ENCODE peak calls at places on chromosomes 1 and 21, in ten cellular contexts. K, D, P, E, W, S, I, H, V and B are unnamed samples.

GRCh38 chr21:42463861-42464515 is 32.0 kb downstream of the RSPH1 start:
- DNase-seq in K (peak; percentile 40), D (no peak), P (no peak), E (peak; percentile 25), W (peak; percentile 68), S (peak; percentile 45), I (peak; percentile 74), H (peak; percentile 76), V (peak; percentile 48), B (no peak)

GRCh38 chr1:229991104-229991513 is 75.9 kb upstream of the GALNT2 start:
- DNase-seq in K (no peak), D (no peak), P (no peak), E (no peak), W (no peak), S (no peak), I (no peak), H (no peak), V (no peak), B (no peak)

GRCh38 chr1:23573574-23574182 is 14.4 kb upstream of the ID3 start:
- DNase-seq in K (no peak), D (no peak), P (no peak), E (no peak), W (no peak), S (no peak), I (no peak), H (no peak), V (no peak), B (no peak)

GRCh38 chr1:95071539-95071938 is 1.2 kb downstream of the ALG14 start:
- DNase-seq in K (no peak), D (no peak), P (no peak), E (no peak), W (no peak), S (no peak), I (no peak), H (no peak), V (no peak), B (no peak)

GRCh38 chr1:6108937-6109636 is 63.4 kb downstream of the KCNAB2 start:
- DNase-seq in K (no peak), D (no peak), P (peak; percentile 11), E (peak; percentile 33), W (peak; percentile 40), S (peak; percentile 23), I (peak; percentile 10), H (peak; percentile 28), V (peak; percentile 38), B (no peak)

GRCh38 chr1:113146242-113147072 is 73.5 kb downstream of the LRIG2 start:
- DNase-seq in K (no peak), D (no peak), P (no peak), E (no peak), W (peak; percentile 11), S (no peak), I (no peak), H (peak; percentile 12), V (no peak), B (no peak)

GRCh38 chr1:245585252-245585959 is 430.6 kb downstream of the KIF26B start:
- DNase-seq in K (no peak), D (no peak), P (no peak), E (peak; percentile 90), W (peak; percentile 84), S (no peak), I (no peak), H (no peak), V (no peak), B (no peak)

GRCh38 chr1:244092293-244093264 is 41.5 kb downstream of the ZBTB18 start:
- DNase-seq in K (no peak), D (peak; percentile 37), P (peak; percentile 79), E (peak; percentile 76), W (peak; percentile 67), S (no peak), I (no peak), H (no peak), V (no peak), B (no peak)

GRCh38 chr1:29453502-29454240 is 217.3 kb downstream of the PTPRU start:
- DNase-seq in K (no peak), D (no peak), P (peak; percentile 2), E (peak; percentile 27), W (peak; percentile 53), S (no peak), I (no peak), H (no peak), V (no peak), B (no peak)

GRCh38 chr1:54278941-54279422 is 79.0 kb downstream of the MRPL37 start:
- DNase-seq in K (no peak), D (no peak), P (no peak), E (no peak), W (peak; percentile 75), S (no peak), I (no peak), H (no peak), V (no peak), B (no peak)

GRCh38 chr1:46523556-46524443 is 27.6 kb downstream of the KNCN start:
- DNase-seq in K (no peak), D (peak; percentile 37), P (no peak), E (no peak), W (no peak), S (no peak), I (no peak), H (no peak), V (no peak), B (no peak)

GRCh38 chr1:89198500-89199072 is at the start of gene GBP4:
- DNase-seq in K (peak; percentile 32), D (peak; percentile 1), P (no peak), E (no peak), W (peak; percentile 3), S (no peak), I (peak; percentile 37), H (peak; percentile 41), V (peak; percentile 29), B (no peak)

GRCh38 chr21:36461918-36462486 is 17.9 kb downstream of the CLDN14 start:
- DNase-seq in K (no peak), D (no peak), P (no peak), E (peak; percentile 79), W (no peak), S (no peak), I (no peak), H (no peak), V (no peak), B (no peak)

GRCh38 chr1:24566266-24566867 is 10.5 kb downstream of the NCMAP start:
- DNase-seq in K (no peak), D (no peak), P (no peak), E (no peak), W (peak; percentile 15), S (no peak), I (no peak), H (no peak), V (no peak), B (no peak)

GRCh38 chr21:33246963-33247362 is 17.2 kb downstream of the IFNAR2 start:
- DNase-seq in K (no peak), D (no peak), P (no peak), E (no peak), W (no peak), S (no peak), I (no peak), H (no peak), V (no peak), B (no peak)

GRCh38 chr1:28172690-28173150 is 3.8 kb downstream of the PTAFR start:
- DNase-seq in K (no peak), D (no peak), P (no peak), E (no peak), W (no peak), S (peak; percentile 41), I (peak; percentile 3), H (peak; percentile 45), V (no peak), B (peak; percentile 23)

GRCh38 chr1:33738976-33739375 is 124.9 kb upstream of the HMGB4 start:
- DNase-seq in K (no peak), D (no peak), P (no peak), E (no peak), W (no peak), S (no peak), I (no peak), H (no peak), V (no peak), B (no peak)

GRCh38 chr1:199243423-199244061 is 604.7 kb downstream of the PTPRC start:
- DNase-seq in K (peak; percentile 42), D (peak; percentile 4), P (peak; percentile 14), E (peak; percentile 23), W (peak; percentile 43), S (peak; percentile 65), I (peak; percentile 47), H (peak; percentile 64), V (peak; percentile 68), B (peak; percentile 21)

GRCh38 chr1:48532976-48533375 is 61.0 kb upstream of the SPATA6 start:
- DNase-seq in K (no peak), D (no peak), P (no peak), E (no peak), W (no peak), S (no peak), I (no peak), H (no peak), V (no peak), B (no peak)

GRCh38 chr1:7177438-7178126 is 392.3 kb downstream of the CAMTA1 start:
- DNase-seq in K (no peak), D (no peak), P (no peak), E (no peak), W (no peak), S (no peak), I (no peak), H (no peak), V (no peak), B (no peak)

GRCh38 chr21:16870116-16870515 is 642.7 kb upstream of the CXADR start:
- DNase-seq in K (no peak), D (no peak), P (peak; percentile 10), E (no peak), W (peak; percentile 5), S (no peak), I (no peak), H (no peak), V (no peak), B (no peak)

GRCh38 chr1:156368889-156369684 is at the start of gene RHBG:
- DNase-seq in K (peak; percentile 12), D (peak; percentile 86), P (no peak), E (no peak), W (peak; percentile 2), S (no peak), I (no peak), H (no peak), V (no peak), B (no peak)

GRCh38 chr1:116498789-116499628 is 71.8 kb downstream of the CD58 start:
- DNase-seq in K (peak; percentile 17), D (peak; percentile 80), P (peak; percentile 40), E (peak; percentile 59), W (peak; percentile 61), S (no peak), I (no peak), H (peak; percentile 59), V (no peak), B (peak; percentile 50)